ENCODE peak calls at places on chromosome 16, in six cellular contexts. U, S, O, N, P and C are unnamed samples.

GRCh38 chr16:50248845-50249244 is 17.5 kb upstream of the ADCY7 start:
- DNase-seq in U (peak), S (no peak), O (no peak), N (no peak), P (no peak), C (no peak)

GRCh38 chr16:58047557-58048348 is 22.2 kb downstream of the MMP15 start:
- DNase-seq in U (no peak), S (no peak), O (no peak), N (no peak), P (no peak), C (no peak)

GRCh38 chr16:79492036-79492435 is 108.5 kb downstream of the MAF start:
- DNase-seq in U (no peak), S (no peak), O (no peak), N (no peak), P (no peak), C (no peak)

GRCh38 chr16:82459580-82460256 is 167.1 kb upstream of the CDH13 start:
- DNase-seq in U (no peak), S (no peak), O (no peak), N (no peak), P (no peak), C (no peak)

GRCh38 chr16:27230562-27230991 is 27.3 kb downstream of the KDM8 start:
- DNase-seq in U (no peak), S (peak), O (peak), N (no peak), P (no peak), C (no peak)

GRCh38 chr16:66256919-66257318 is 109.6 kb upstream of the CDH5 start:
- DNase-seq in U (no peak), S (no peak), O (no peak), N (peak), P (no peak), C (no peak)

GRCh38 chr16:1980026-1980769 is 1.1 kb downstream of the NOXO1 start:
- DNase-seq in U (peak), S (peak), O (no peak), N (no peak), P (no peak), C (no peak)

GRCh38 chr16:70701596-70701995 is 15.7 kb upstream of the MTSS2 start:
- DNase-seq in U (no peak), S (no peak), O (no peak), N (no peak), P (no peak), C (no peak)

GRCh38 chr16:69150146-69150865 is 17.9 kb downstream of the UTP4 start:
- DNase-seq in U (peak), S (peak), O (peak), N (peak), P (peak), C (peak)

GRCh38 chr16:4376126-4376819 is 4.6 kb downstream of the VASN start:
- DNase-seq in U (peak), S (peak), O (no peak), N (peak), P (no peak), C (peak)

GRCh38 chr16:54927125-54928015 is 3.3 kb upstream of the IRX5 start:
- DNase-seq in U (no peak), S (no peak), O (peak), N (no peak), P (no peak), C (no peak)

GRCh38 chr16:75048051-75048450 is 49.2 kb downstream of the ZNRF1 start:
- DNase-seq in U (no peak), S (no peak), O (no peak), N (no peak), P (no peak), C (no peak)
- H3K4me3 ChIP-seq in U (no peak), S (no peak), O (no peak), N (no peak), P (no peak), C (no peak)

GRCh38 chr16:47492036-47492427 is 30.9 kb downstream of the PHKB start:
- DNase-seq in U (no peak), S (no peak), O (no peak), N (no peak), P (no peak), C (no peak)
- H3K4me3 ChIP-seq in U (no peak), S (no peak), O (no peak), N (no peak), P (no peak), C (no peak)

DNA sequence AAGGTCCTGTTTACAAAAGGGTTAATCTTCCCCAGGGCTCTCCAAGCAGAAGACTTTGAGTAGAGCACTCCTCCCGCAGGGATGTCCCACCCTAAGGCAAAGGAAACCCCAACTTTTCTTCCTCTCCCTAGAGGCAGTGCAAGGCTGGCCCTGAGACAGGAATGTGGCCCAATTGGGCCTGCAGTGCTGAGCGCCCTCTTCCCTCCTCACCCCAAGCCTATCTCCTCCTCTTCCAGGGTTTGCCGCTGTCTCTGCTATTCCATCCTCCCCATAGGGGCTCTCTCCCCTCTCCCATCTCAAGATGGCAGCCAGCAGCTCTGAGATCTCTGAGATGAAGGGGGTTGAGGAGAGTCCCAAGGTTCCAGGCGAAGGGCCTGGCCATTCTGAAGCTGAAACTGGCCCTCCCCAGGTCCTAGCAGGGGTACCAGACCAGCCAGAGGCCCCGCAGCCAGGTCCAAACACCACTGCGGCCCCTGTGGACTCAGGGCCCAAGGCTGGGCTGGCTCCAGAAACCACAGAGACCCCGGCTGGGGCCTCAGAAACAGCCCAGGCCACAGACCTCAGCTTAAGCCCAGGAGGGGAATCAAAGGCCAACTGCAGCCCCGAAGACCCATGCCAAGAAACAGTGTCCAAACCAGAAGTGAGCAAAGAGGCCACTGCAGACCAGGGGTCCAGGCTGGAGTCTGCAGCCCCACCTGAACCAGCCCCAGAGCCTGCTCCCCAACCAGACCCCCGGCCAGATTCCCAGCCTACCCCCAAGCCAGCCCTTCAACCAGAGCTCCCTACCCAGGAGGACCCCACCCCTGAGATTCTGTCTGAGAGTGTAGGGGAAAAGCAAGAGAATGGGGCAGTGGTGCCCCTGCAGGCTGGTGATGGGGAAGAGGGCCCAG is 1.0 kb downstream of the PRRT2 start:
- DNase-seq in U (peak), S (no peak), O (no peak), N (no peak), P (no peak), C (no peak)
- H3K4me3 ChIP-seq in U (peak), S (no peak), O (peak), N (peak), P (no peak), C (peak)

DNA sequence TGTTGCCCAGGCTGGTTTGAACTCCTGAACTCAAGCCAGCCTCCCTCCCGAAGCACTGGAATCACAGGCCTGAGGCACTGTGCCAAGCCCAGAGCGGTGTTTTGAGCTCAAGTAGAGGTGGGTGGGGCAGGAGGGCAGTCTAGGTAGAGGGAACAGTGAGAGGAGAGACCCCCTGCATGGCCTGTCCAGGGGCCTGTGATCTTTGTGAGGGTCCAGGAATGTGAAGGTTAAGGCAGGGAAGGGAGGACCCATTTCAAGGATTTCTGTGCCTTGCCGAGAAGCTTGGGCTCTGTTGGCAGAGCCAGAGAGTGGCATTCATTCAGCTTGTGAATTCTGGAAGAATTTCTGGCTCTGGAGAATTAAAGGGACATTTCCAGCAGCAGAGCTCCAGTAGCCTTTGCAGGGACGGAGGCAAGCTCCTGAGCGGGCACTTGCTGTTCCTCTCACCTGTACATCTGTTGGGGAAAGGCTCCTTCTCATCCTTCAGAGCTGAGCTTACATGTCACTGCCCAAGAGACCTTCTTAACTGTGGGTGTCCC is 2.7 kb downstream of the WWOX start:
- DNase-seq in U (no peak), S (no peak), O (no peak), N (no peak), P (no peak), C (no peak)
- H3K4me3 ChIP-seq in U (no peak), S (no peak), O (no peak), N (no peak), P (no peak), C (no peak)

GRCh38 chr16:81432899-81433560 is 11.6 kb upstream of the CMIP start:
- DNase-seq in U (no peak), S (no peak), O (no peak), N (no peak), P (no peak), C (no peak)
- H3K4me3 ChIP-seq in U (no peak), S (no peak), O (no peak), N (no peak), P (no peak), C (no peak)

GRCh38 chr16:48556210-48556912 is 53.6 kb downstream of the N4BP1 start:
- DNase-seq in U (no peak), S (no peak), O (no peak), N (no peak), P (no peak), C (no peak)

GRCh38 chr16:48560692-48561091 is 49.3 kb downstream of the N4BP1 start:
- DNase-seq in U (no peak), S (no peak), O (no peak), N (no peak), P (no peak), C (no peak)

GRCh38 chr16:48556913-48557351 is 53.0 kb downstream of the N4BP1 start:
- DNase-seq in U (no peak), S (no peak), O (no peak), N (peak), P (no peak), C (peak)

GRCh38 chr16:48559462-48560211 is 50.3 kb downstream of the N4BP1 start:
- DNase-seq in U (no peak), S (no peak), O (no peak), N (no peak), P (no peak), C (no peak)

DNA sequence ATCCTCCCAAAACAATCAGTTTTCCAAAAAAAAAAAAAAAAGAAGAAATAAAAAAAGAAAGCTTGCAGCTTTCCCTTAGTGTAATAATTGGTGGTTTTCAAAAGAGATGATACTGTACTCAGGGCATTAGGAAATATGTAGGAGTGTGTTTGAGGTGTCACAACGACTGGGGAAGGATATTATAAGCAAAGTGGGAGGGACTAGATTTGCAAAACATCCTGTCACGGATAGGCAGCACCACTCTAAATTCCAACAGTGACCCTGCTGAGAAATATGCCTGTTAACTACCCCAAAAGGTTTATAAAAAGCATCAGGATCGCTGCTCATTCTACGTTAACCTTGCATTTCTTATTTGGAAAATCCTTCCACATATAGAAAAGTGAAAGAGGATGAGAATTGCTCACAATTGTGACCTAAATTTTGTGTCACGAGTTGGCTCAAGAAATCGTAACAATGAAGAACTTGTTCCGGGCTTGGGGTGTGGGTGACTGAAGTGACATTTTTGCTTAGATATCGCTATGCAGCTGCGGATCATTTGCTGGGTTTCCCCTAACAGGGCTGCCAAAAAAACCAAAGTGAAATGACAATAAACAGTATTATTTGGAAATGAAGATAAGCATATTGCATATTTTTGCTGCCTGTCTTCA is 51.6 kb downstream of the N4BP1 start:
- DNase-seq in U (no peak), S (no peak), O (no peak), N (peak), P (no peak), C (peak)
- H3K4me3 ChIP-seq in U (no peak), S (no peak), O (no peak), N (peak), P (no peak), C (no peak)

DNA sequence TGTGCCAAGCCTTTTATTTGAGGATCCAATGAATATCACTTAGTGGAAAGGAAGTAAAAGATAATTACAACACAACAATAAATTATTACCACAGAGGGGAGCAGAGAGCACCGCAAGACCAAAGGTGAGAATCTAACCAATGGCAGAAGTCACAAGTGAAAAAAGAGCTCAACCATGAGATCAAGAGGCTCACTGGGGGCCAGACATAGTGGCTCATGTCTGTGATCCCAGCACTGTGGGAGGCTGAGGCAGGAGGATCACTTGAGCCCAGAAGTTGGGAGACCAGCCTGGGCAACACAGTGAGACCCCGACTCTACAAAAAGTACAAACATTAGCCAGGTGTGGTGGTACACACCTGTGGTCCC is 17.7 kb downstream of the ANKRD11 start:
- DNase-seq in U (no peak), S (no peak), O (no peak), N (no peak), P (no peak), C (no peak)
- H3K4me3 ChIP-seq in U (no peak), S (no peak), O (no peak), N (no peak), P (no peak), C (no peak)